ENCODE peak calls at places on chromosomes 1 and 21, in eight cellular contexts. I, D, J, Y, G, Z, M and C are unnamed samples.

GRCh38 chr1:2174348-2175054 is 20.1 kb downstream of the FAAP20 start:
- DNase-seq in I (peak; percentile 46), D (peak; percentile 54), J (peak; percentile 64), Y (no peak), G (peak; percentile 4), Z (peak; percentile 58), M (peak; percentile 73), C (peak; percentile 83)

GRCh38 chr21:18636897-18637296 is 233.3 kb upstream of the TMPRSS15 start:
- DNase-seq in I (no peak), D (no peak), J (no peak), Y (no peak), G (no peak), Z (no peak), M (no peak), C (no peak)

GRCh38 chr1:219039755-219040154 is 133.9 kb upstream of the LYPLAL1 start:
- DNase-seq in I (no peak), D (no peak), J (peak; percentile 62), Y (no peak), G (no peak), Z (no peak), M (no peak), C (no peak)

GRCh38 chr1:86926886-86927285 is 12.5 kb downstream of the HS2ST1 start:
- DNase-seq in I (no peak), D (no peak), J (peak; percentile 23), Y (no peak), G (no peak), Z (no peak), M (no peak), C (no peak)

GRCh38 chr1:160205974-160206369 is 788 bp downstream of the PEA15 start:
- DNase-seq in I (peak; percentile 22), D (no peak), J (peak; percentile 45), Y (no peak), G (no peak), Z (peak; percentile 63), M (peak; percentile 46), C (peak; percentile 66)

GRCh38 chr1:50841791-50842387 is 118.2 kb downstream of the FAF1 start:
- DNase-seq in I (no peak), D (no peak), J (peak; percentile 72), Y (no peak), G (peak; percentile 40), Z (no peak), M (no peak), C (no peak)

GRCh38 chr1:211612786-211613107 is 33.8 kb upstream of the SLC30A1 start:
- DNase-seq in I (no peak), D (no peak), J (no peak), Y (no peak), G (no peak), Z (no peak), M (no peak), C (no peak)

GRCh38 chr1:34787461-34788420 is 5.1 kb upstream of the GJA4 start:
- DNase-seq in I (no peak), D (no peak), J (peak; percentile 46), Y (no peak), G (no peak), Z (peak; percentile 44), M (no peak), C (no peak)

GRCh38 chr1:48674641-48675040 is 102.0 kb downstream of the BEND5 start:
- DNase-seq in I (no peak), D (no peak), J (peak; percentile 50), Y (no peak), G (peak; percentile 5), Z (no peak), M (no peak), C (no peak)

GRCh38 chr1:94925561-94926364 is 1.1 kb downstream of the CNN3 start:
- DNase-seq in I (no peak), D (peak; percentile 97), J (peak; percentile 91), Y (peak; percentile 76), G (no peak), Z (peak; percentile 82), M (peak; percentile 79), C (peak; percentile 79)

GRCh38 chr1:24541711-24542346 is 14.1 kb upstream of the NCMAP start:
- DNase-seq in I (no peak), D (no peak), J (no peak), Y (no peak), G (no peak), Z (no peak), M (no peak), C (no peak)

GRCh38 chr1:36740446-36740845 is 257.7 kb upstream of the CSF3R start:
- DNase-seq in I (no peak), D (no peak), J (no peak), Y (no peak), G (no peak), Z (no peak), M (no peak), C (peak; percentile 13)

GRCh38 chr1:2481885-2482284 is 5.8 kb downstream of the PLCH2 start:
- DNase-seq in I (no peak), D (no peak), J (no peak), Y (no peak), G (no peak), Z (no peak), M (no peak), C (no peak)

GRCh38 chr1:248853668-248854375 is 5.1 kb downstream of the ZNF692 start:
- DNase-seq in I (no peak), D (no peak), J (no peak), Y (no peak), G (no peak), Z (no peak), M (no peak), C (no peak)

GRCh38 chr21:46116846-46117585 is 19.1 kb downstream of the COL6A2 start:
- DNase-seq in I (no peak), D (no peak), J (no peak), Y (peak; percentile 42), G (no peak), Z (peak; percentile 24), M (peak; percentile 16), C (peak; percentile 39)

GRCh38 chr1:226776975-226777374 is 37.9 kb upstream of the ITPKB start:
- DNase-seq in I (no peak), D (no peak), J (no peak), Y (no peak), G (no peak), Z (no peak), M (no peak), C (no peak)

GRCh38 chr1:161258439-161259386 is at the start of gene PCP4L1:
- DNase-seq in I (peak; percentile 21), D (peak; percentile 73), J (peak; percentile 58), Y (no peak), G (no peak), Z (peak; percentile 35), M (no peak), C (no peak)

GRCh38 chr1:173802961-173803360 is 21.5 kb upstream of the DARS2 start:
- DNase-seq in I (no peak), D (no peak), J (no peak), Y (no peak), G (no peak), Z (no peak), M (no peak), C (no peak)

GRCh38 chr1:214044438-214045214 is 56.9 kb downstream of the PROX1 start:
- DNase-seq in I (no peak), D (no peak), J (no peak), Y (no peak), G (no peak), Z (peak; percentile 58), M (no peak), C (no peak)

GRCh38 chr1:201171063-201172036 is 17.1 kb upstream of the TMEM9 start:
- DNase-seq in I (peak; percentile 34), D (no peak), J (peak; percentile 31), Y (no peak), G (no peak), Z (peak; percentile 42), M (peak; percentile 31), C (peak; percentile 62)

GRCh38 chr1:200075522-200075921 is 48.0 kb downstream of the NR5A2 start:
- DNase-seq in I (no peak), D (no peak), J (peak; percentile 58), Y (no peak), G (no peak), Z (peak; percentile 50), M (no peak), C (no peak)

GRCh38 chr1:90851711-90852050 is 134.6 kb upstream of the BARHL2 start:
- DNase-seq in I (no peak), D (no peak), J (no peak), Y (no peak), G (no peak), Z (no peak), M (no peak), C (no peak)
- H3K4me3 ChIP-seq in I (peak overlapping the region; percentile 40), D (peak overlapping the region; percentile 67), J (peak overlapping the region; percentile 57), Y (peak overlapping the region; percentile 71), G (peak overlapping the region; percentile 52), Z (peak overlapping the region; percentile 60), M (peak overlapping the region; percentile 90), C (peak overlapping the region; percentile 40)

GRCh38 chr1:31881698-31882000 is 56.5 kb downstream of the PTP4A2 start:
- DNase-seq in I (no peak), D (no peak), J (no peak), Y (no peak), G (no peak), Z (no peak), M (no peak), C (no peak)
- H3K4me3 ChIP-seq in I (no peak overlapping the region), D (no peak overlapping the region), J (no peak overlapping the region), Y (no peak overlapping the region), G (no peak overlapping the region), Z (no peak overlapping the region), M (no peak overlapping the region), C (no peak overlapping the region)

GRCh38 chr1:6435129-6435528 is 10.6 kb downstream of the ESPN start:
- DNase-seq in I (no peak), D (no peak), J (no peak), Y (no peak), G (no peak), Z (no peak), M (no peak), C (no peak)
- H3K4me3 ChIP-seq in I (no peak overlapping the region), D (no peak overlapping the region), J (no peak overlapping the region), Y (no peak overlapping the region), G (no peak overlapping the region), Z (no peak overlapping the region), M (no peak overlapping the region), C (no peak overlapping the region)

DNA sequence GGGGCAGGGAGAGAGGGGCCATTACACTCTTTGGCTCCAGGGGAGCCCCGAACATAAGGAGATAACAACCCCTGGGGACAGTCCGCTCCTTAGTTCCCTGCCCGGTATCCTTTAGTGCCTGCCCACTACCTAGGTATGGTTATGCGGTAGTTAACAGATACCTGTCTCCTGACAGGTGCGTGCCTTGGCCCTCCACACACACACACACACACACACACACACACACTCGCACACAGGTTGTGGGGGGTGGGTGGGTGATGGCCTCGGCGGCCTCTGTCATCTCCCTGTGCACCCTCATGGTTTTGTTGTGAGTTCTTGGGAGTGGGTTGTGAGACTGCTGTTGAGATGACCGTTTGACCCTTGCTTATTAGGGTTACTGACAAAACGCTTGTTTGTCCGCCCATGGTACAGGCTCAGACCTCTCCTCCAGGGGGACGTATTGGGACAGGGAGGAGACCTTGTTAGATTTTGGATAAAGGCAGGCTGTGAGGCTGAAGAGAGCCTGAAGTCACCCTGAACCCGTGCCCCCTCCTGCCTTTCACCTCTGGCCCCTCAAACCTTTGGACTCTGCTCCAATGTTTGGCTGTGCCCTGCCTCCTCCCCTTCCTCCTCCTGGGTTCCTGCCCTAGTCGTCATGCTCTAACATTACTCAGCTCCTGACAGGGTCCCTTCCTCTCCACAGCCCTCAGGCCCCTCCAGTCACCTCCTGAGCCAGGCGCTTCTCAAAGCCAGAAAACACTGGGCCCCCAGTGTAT is 976 bp downstream of the RASSF5 start:
- DNase-seq in I (no peak), D (no peak), J (no peak), Y (no peak), G (no peak), Z (peak; percentile 21), M (no peak), C (peak; percentile 75)
- H3K4me3 ChIP-seq in I (peak overlapping the region; percentile 58), D (no peak overlapping the region), J (peak overlapping the region; percentile 51), Y (peak overlapping the region; percentile 77), G (peak overlapping the region; percentile 36), Z (peak overlapping the region; percentile 66), M (peak overlapping the region; percentile 60), C (peak overlapping the region; percentile 90)